ENCODE peak calls at places on chromosomes 4 and X, in eight cellular contexts. One of them, this sample, is unnamed.

GRCh38 chrX:51743179-51743957 is at the start of gene GSPT2:
- DNase-seq in GM23248: peak; percentile 76
- DNase-seq in stimulated activated CD8-positive, alpha-beta memory T cell treated with anti-CD3 and anti-CD28 coated beads, Interleukin-4, amount 100 ng/mL, for 1 hour: no peak
- DNase-seq in cardiac septum: peak; percentile 82
- DNase-seq in kidney glomerular epithelial cell: peak; percentile 5
- DNase-seq in HT1080: peak; percentile 60
- DNase-seq in tibial nerve: peak; percentile 30
- DNase-seq in heart left ventricle: peak; percentile 76
- DNase-seq in this sample: peak; percentile 63

GRCh38 chr4:1236103-1236641 is 12.8 kb downstream of the CTBP1 start:
- DNase-seq in GM23248: no peak
- DNase-seq in stimulated activated CD8-positive, alpha-beta memory T cell treated with anti-CD3 and anti-CD28 coated beads, Interleukin-4, amount 100 ng/mL, for 1 hour: no peak
- DNase-seq in cardiac septum: peak; percentile 72
- DNase-seq in kidney glomerular epithelial cell: no peak
- DNase-seq in HT1080: no peak
- DNase-seq in tibial nerve: no peak
- DNase-seq in heart left ventricle: peak; percentile 49
- DNase-seq in this sample: peak; percentile 15

GRCh38 chr4:154858166-154858565 is 77.1 kb downstream of the RBM46 start:
- DNase-seq in GM23248: no peak
- DNase-seq in stimulated activated CD8-positive, alpha-beta memory T cell treated with anti-CD3 and anti-CD28 coated beads, Interleukin-4, amount 100 ng/mL, for 1 hour: no peak
- DNase-seq in cardiac septum: no peak
- DNase-seq in kidney glomerular epithelial cell: no peak
- DNase-seq in HT1080: no peak
- DNase-seq in tibial nerve: no peak
- DNase-seq in heart left ventricle: no peak
- DNase-seq in this sample: no peak

GRCh38 chrX:15336023-15336413 is 695 bp upstream of the PIGA start:
- DNase-seq in GM23248: peak; percentile 77
- DNase-seq in stimulated activated CD8-positive, alpha-beta memory T cell treated with anti-CD3 and anti-CD28 coated beads, Interleukin-4, amount 100 ng/mL, for 1 hour: no peak
- DNase-seq in cardiac septum: no peak
- DNase-seq in kidney glomerular epithelial cell: peak; percentile 32
- DNase-seq in HT1080: peak; percentile 39
- DNase-seq in tibial nerve: no peak
- DNase-seq in heart left ventricle: no peak
- DNase-seq in this sample: no peak

GRCh38 chr4:75180790-75181776 is 248.2 kb downstream of the PARM1 start:
- DNase-seq in GM23248: peak; percentile 48
- DNase-seq in stimulated activated CD8-positive, alpha-beta memory T cell treated with anti-CD3 and anti-CD28 coated beads, Interleukin-4, amount 100 ng/mL, for 1 hour: no peak
- DNase-seq in cardiac septum: no peak
- DNase-seq in kidney glomerular epithelial cell: no peak
- DNase-seq in HT1080: peak; percentile 24
- DNase-seq in tibial nerve: no peak
- DNase-seq in heart left ventricle: no peak
- DNase-seq in this sample: no peak

GRCh38 chr4:8840006-8840793 is 31.4 kb downstream of the HMX1 start:
- DNase-seq in GM23248: no peak
- DNase-seq in stimulated activated CD8-positive, alpha-beta memory T cell treated with anti-CD3 and anti-CD28 coated beads, Interleukin-4, amount 100 ng/mL, for 1 hour: no peak
- DNase-seq in cardiac septum: peak; percentile 53
- DNase-seq in kidney glomerular epithelial cell: no peak
- DNase-seq in HT1080: no peak
- DNase-seq in tibial nerve: peak; percentile 6
- DNase-seq in heart left ventricle: peak; percentile 44
- DNase-seq in this sample: peak; percentile 2

GRCh38 chr4:172736046-172736445 is 432.6 kb upstream of the GALNT7 start:
- DNase-seq in GM23248: no peak
- DNase-seq in stimulated activated CD8-positive, alpha-beta memory T cell treated with anti-CD3 and anti-CD28 coated beads, Interleukin-4, amount 100 ng/mL, for 1 hour: no peak
- DNase-seq in cardiac septum: no peak
- DNase-seq in kidney glomerular epithelial cell: no peak
- DNase-seq in HT1080: no peak
- DNase-seq in tibial nerve: no peak
- DNase-seq in heart left ventricle: no peak
- DNase-seq in this sample: no peak

GRCh38 chr4:40334591-40335507 is at the start of gene CHRNA9:
- DNase-seq in GM23248: peak; percentile 41
- DNase-seq in stimulated activated CD8-positive, alpha-beta memory T cell treated with anti-CD3 and anti-CD28 coated beads, Interleukin-4, amount 100 ng/mL, for 1 hour: no peak
- DNase-seq in cardiac septum: no peak
- DNase-seq in kidney glomerular epithelial cell: no peak
- DNase-seq in HT1080: no peak
- DNase-seq in tibial nerve: no peak
- DNase-seq in heart left ventricle: no peak
- DNase-seq in this sample: no peak

GRCh38 chr4:25913056-25913850 is 767 bp upstream of the SMIM20 start:
- DNase-seq in GM23248: no peak
- DNase-seq in stimulated activated CD8-positive, alpha-beta memory T cell treated with anti-CD3 and anti-CD28 coated beads, Interleukin-4, amount 100 ng/mL, for 1 hour: peak; percentile 2
- DNase-seq in cardiac septum: peak; percentile 78
- DNase-seq in kidney glomerular epithelial cell: no peak
- DNase-seq in HT1080: peak; percentile 36
- DNase-seq in tibial nerve: no peak
- DNase-seq in heart left ventricle: peak; percentile 72
- DNase-seq in this sample: peak; percentile 37

GRCh38 chr4:77269505-77269904 is 112.5 kb downstream of the CCNG2 start:
- DNase-seq in GM23248: peak; percentile 3
- DNase-seq in stimulated activated CD8-positive, alpha-beta memory T cell treated with anti-CD3 and anti-CD28 coated beads, Interleukin-4, amount 100 ng/mL, for 1 hour: no peak
- DNase-seq in cardiac septum: no peak
- DNase-seq in kidney glomerular epithelial cell: no peak
- DNase-seq in HT1080: no peak
- DNase-seq in tibial nerve: no peak
- DNase-seq in heart left ventricle: no peak
- DNase-seq in this sample: no peak

GRCh38 chr4:95129708-95130343 is 372.1 kb downstream of the BMPR1B start:
- DNase-seq in GM23248: peak; percentile 99
- DNase-seq in stimulated activated CD8-positive, alpha-beta memory T cell treated with anti-CD3 and anti-CD28 coated beads, Interleukin-4, amount 100 ng/mL, for 1 hour: no peak
- DNase-seq in cardiac septum: no peak
- DNase-seq in kidney glomerular epithelial cell: peak; percentile 100
- DNase-seq in HT1080: peak; percentile 96
- DNase-seq in tibial nerve: peak; percentile 16
- DNase-seq in heart left ventricle: no peak
- DNase-seq in this sample: peak; percentile 49

GRCh38 chrX:152912121-152912520 is 14.3 kb downstream of the ZNF185 start:
- DNase-seq in GM23248: no peak
- DNase-seq in stimulated activated CD8-positive, alpha-beta memory T cell treated with anti-CD3 and anti-CD28 coated beads, Interleukin-4, amount 100 ng/mL, for 1 hour: no peak
- DNase-seq in cardiac septum: no peak
- DNase-seq in kidney glomerular epithelial cell: no peak
- DNase-seq in HT1080: no peak
- DNase-seq in tibial nerve: no peak
- DNase-seq in heart left ventricle: no peak
- DNase-seq in this sample: no peak

GRCh38 chrX:46380148-46380752 is 165.0 kb downstream of the ZNF674 start:
- DNase-seq in GM23248: no peak
- DNase-seq in stimulated activated CD8-positive, alpha-beta memory T cell treated with anti-CD3 and anti-CD28 coated beads, Interleukin-4, amount 100 ng/mL, for 1 hour: no peak
- DNase-seq in cardiac septum: no peak
- DNase-seq in kidney glomerular epithelial cell: no peak
- DNase-seq in HT1080: no peak
- DNase-seq in tibial nerve: no peak
- DNase-seq in heart left ventricle: no peak
- DNase-seq in this sample: no peak

GRCh38 chr4:53520114-53520513 is 71.2 kb downstream of the LNX1 start:
- DNase-seq in GM23248: no peak
- DNase-seq in stimulated activated CD8-positive, alpha-beta memory T cell treated with anti-CD3 and anti-CD28 coated beads, Interleukin-4, amount 100 ng/mL, for 1 hour: no peak
- DNase-seq in cardiac septum: no peak
- DNase-seq in kidney glomerular epithelial cell: no peak
- DNase-seq in HT1080: no peak
- DNase-seq in tibial nerve: no peak
- DNase-seq in heart left ventricle: no peak
- DNase-seq in this sample: no peak

GRCh38 chr4:86453044-86453501 is 93.2 kb upstream of the MAPK10 start:
- DNase-seq in GM23248: no peak
- DNase-seq in stimulated activated CD8-positive, alpha-beta memory T cell treated with anti-CD3 and anti-CD28 coated beads, Interleukin-4, amount 100 ng/mL, for 1 hour: no peak
- DNase-seq in cardiac septum: no peak
- DNase-seq in kidney glomerular epithelial cell: no peak
- DNase-seq in HT1080: no peak
- DNase-seq in tibial nerve: no peak
- DNase-seq in heart left ventricle: no peak
- DNase-seq in this sample: peak; percentile 59

GRCh38 chrX:22135171-22135711 is 103.1 kb downstream of the PHEX start:
- DNase-seq in GM23248: peak; percentile 46
- DNase-seq in stimulated activated CD8-positive, alpha-beta memory T cell treated with anti-CD3 and anti-CD28 coated beads, Interleukin-4, amount 100 ng/mL, for 1 hour: no peak
- DNase-seq in cardiac septum: no peak
- DNase-seq in kidney glomerular epithelial cell: peak; percentile 35
- DNase-seq in HT1080: peak; percentile 65
- DNase-seq in tibial nerve: no peak
- DNase-seq in heart left ventricle: no peak
- DNase-seq in this sample: no peak

GRCh38 chr4:186067757-186068385 is 1.1 kb upstream of the TLR3 start:
- DNase-seq in GM23248: peak; percentile 64
- DNase-seq in stimulated activated CD8-positive, alpha-beta memory T cell treated with anti-CD3 and anti-CD28 coated beads, Interleukin-4, amount 100 ng/mL, for 1 hour: no peak
- DNase-seq in cardiac septum: no peak
- DNase-seq in kidney glomerular epithelial cell: peak; percentile 54
- DNase-seq in HT1080: peak; percentile 74
- DNase-seq in tibial nerve: peak; percentile 23
- DNase-seq in heart left ventricle: no peak
- DNase-seq in this sample: peak; percentile 63

GRCh38 chr4:120466429-120466828 is 399.8 kb upstream of the MAD2L1 start:
- DNase-seq in GM23248: no peak
- DNase-seq in stimulated activated CD8-positive, alpha-beta memory T cell treated with anti-CD3 and anti-CD28 coated beads, Interleukin-4, amount 100 ng/mL, for 1 hour: no peak
- DNase-seq in cardiac septum: no peak
- DNase-seq in kidney glomerular epithelial cell: no peak
- DNase-seq in HT1080: no peak
- DNase-seq in tibial nerve: no peak
- DNase-seq in heart left ventricle: no peak
- DNase-seq in this sample: no peak

GRCh38 chr4:127849505-127850234 is 31.0 kb upstream of the PLK4 start:
- DNase-seq in GM23248: peak; percentile 23
- DNase-seq in stimulated activated CD8-positive, alpha-beta memory T cell treated with anti-CD3 and anti-CD28 coated beads, Interleukin-4, amount 100 ng/mL, for 1 hour: no peak
- DNase-seq in cardiac septum: no peak
- DNase-seq in kidney glomerular epithelial cell: no peak
- DNase-seq in HT1080: peak; percentile 32
- DNase-seq in tibial nerve: no peak
- DNase-seq in heart left ventricle: no peak
- DNase-seq in this sample: no peak

GRCh38 chr4:15043226-15043625 is 40.9 kb downstream of the CPEB2 start:
- DNase-seq in GM23248: no peak
- DNase-seq in stimulated activated CD8-positive, alpha-beta memory T cell treated with anti-CD3 and anti-CD28 coated beads, Interleukin-4, amount 100 ng/mL, for 1 hour: no peak
- DNase-seq in cardiac septum: no peak
- DNase-seq in kidney glomerular epithelial cell: no peak
- DNase-seq in HT1080: no peak
- DNase-seq in tibial nerve: no peak
- DNase-seq in heart left ventricle: no peak
- DNase-seq in this sample: no peak

GRCh38 chrX:153723351-153724251 is 586 bp downstream of the BCAP31 start:
- DNase-seq in GM23248: peak; percentile 66
- DNase-seq in stimulated activated CD8-positive, alpha-beta memory T cell treated with anti-CD3 and anti-CD28 coated beads, Interleukin-4, amount 100 ng/mL, for 1 hour: peak; percentile 24
- DNase-seq in cardiac septum: no peak
- DNase-seq in kidney glomerular epithelial cell: no peak
- DNase-seq in HT1080: peak; percentile 50
- DNase-seq in tibial nerve: no peak
- DNase-seq in heart left ventricle: peak; percentile 66
- DNase-seq in this sample: peak; percentile 46

GRCh38 chrX:105975382-105975781 is 63.1 kb downstream of the SERPINA7 start:
- DNase-seq in GM23248: no peak
- DNase-seq in stimulated activated CD8-positive, alpha-beta memory T cell treated with anti-CD3 and anti-CD28 coated beads, Interleukin-4, amount 100 ng/mL, for 1 hour: no peak
- DNase-seq in cardiac septum: no peak
- DNase-seq in kidney glomerular epithelial cell: peak; percentile 0
- DNase-seq in HT1080: no peak
- DNase-seq in tibial nerve: no peak
- DNase-seq in heart left ventricle: no peak
- DNase-seq in this sample: no peak

GRCh38 chr4:80307774-80308465 is 27.6 kb upstream of the CFAP299 start:
- DNase-seq in GM23248: peak; percentile 86
- DNase-seq in stimulated activated CD8-positive, alpha-beta memory T cell treated with anti-CD3 and anti-CD28 coated beads, Interleukin-4, amount 100 ng/mL, for 1 hour: no peak
- DNase-seq in cardiac septum: no peak
- DNase-seq in kidney glomerular epithelial cell: peak; percentile 71
- DNase-seq in HT1080: peak; percentile 82
- DNase-seq in tibial nerve: no peak
- DNase-seq in heart left ventricle: peak; percentile 38
- DNase-seq in this sample: no peak

GRCh38 chrX:103864886-103865534 is 33.0 kb upstream of the RAB9B start:
- DNase-seq in GM23248: peak; percentile 13
- DNase-seq in stimulated activated CD8-positive, alpha-beta memory T cell treated with anti-CD3 and anti-CD28 coated beads, Interleukin-4, amount 100 ng/mL, for 1 hour: no peak
- DNase-seq in cardiac septum: no peak
- DNase-seq in kidney glomerular epithelial cell: no peak
- DNase-seq in HT1080: no peak
- DNase-seq in tibial nerve: no peak
- DNase-seq in heart left ventricle: no peak
- DNase-seq in this sample: no peak

GRCh38 chr4:122309988-122310626 is 68.7 kb upstream of the ADAD1 start:
- DNase-seq in GM23248: peak; percentile 46
- DNase-seq in stimulated activated CD8-positive, alpha-beta memory T cell treated with anti-CD3 and anti-CD28 coated beads, Interleukin-4, amount 100 ng/mL, for 1 hour: no peak
- DNase-seq in cardiac septum: no peak
- DNase-seq in kidney glomerular epithelial cell: no peak
- DNase-seq in HT1080: no peak
- DNase-seq in tibial nerve: no peak
- DNase-seq in heart left ventricle: no peak
- DNase-seq in this sample: no peak

GRCh38 chr4:166506051-166506450 is 633.0 kb downstream of the TLL1 start:
- DNase-seq in GM23248: no peak
- DNase-seq in stimulated activated CD8-positive, alpha-beta memory T cell treated with anti-CD3 and anti-CD28 coated beads, Interleukin-4, amount 100 ng/mL, for 1 hour: no peak
- DNase-seq in cardiac septum: no peak
- DNase-seq in kidney glomerular epithelial cell: no peak
- DNase-seq in HT1080: no peak
- DNase-seq in tibial nerve: no peak
- DNase-seq in heart left ventricle: no peak
- DNase-seq in this sample: no peak

GRCh38 chr4:3724319-3725231 is 41.6 kb upstream of the ADRA2C start:
- DNase-seq in GM23248: peak; percentile 27
- DNase-seq in stimulated activated CD8-positive, alpha-beta memory T cell treated with anti-CD3 and anti-CD28 coated beads, Interleukin-4, amount 100 ng/mL, for 1 hour: no peak
- DNase-seq in cardiac septum: no peak
- DNase-seq in kidney glomerular epithelial cell: no peak
- DNase-seq in HT1080: no peak
- DNase-seq in tibial nerve: no peak
- DNase-seq in heart left ventricle: no peak
- DNase-seq in this sample: no peak

GRCh38 chr4:75686346-75686745 is 13.1 kb upstream of the G3BP2 start:
- DNase-seq in GM23248: peak; percentile 9
- DNase-seq in stimulated activated CD8-positive, alpha-beta memory T cell treated with anti-CD3 and anti-CD28 coated beads, Interleukin-4, amount 100 ng/mL, for 1 hour: no peak
- DNase-seq in cardiac septum: no peak
- DNase-seq in kidney glomerular epithelial cell: no peak
- DNase-seq in HT1080: no peak
- DNase-seq in tibial nerve: no peak
- DNase-seq in heart left ventricle: no peak
- DNase-seq in this sample: no peak

GRCh38 chrX:43121637-43122036 is 343.7 kb upstream of the PPP1R2C start:
- DNase-seq in GM23248: no peak
- DNase-seq in stimulated activated CD8-positive, alpha-beta memory T cell treated with anti-CD3 and anti-CD28 coated beads, Interleukin-4, amount 100 ng/mL, for 1 hour: no peak
- DNase-seq in cardiac septum: no peak
- DNase-seq in kidney glomerular epithelial cell: peak; percentile 0
- DNase-seq in HT1080: no peak
- DNase-seq in tibial nerve: no peak
- DNase-seq in heart left ventricle: no peak
- DNase-seq in this sample: no peak

GRCh38 chr4:88893961-88894360 is 163.0 kb downstream of the FAM13A start:
- DNase-seq in GM23248: peak; percentile 3
- DNase-seq in stimulated activated CD8-positive, alpha-beta memory T cell treated with anti-CD3 and anti-CD28 coated beads, Interleukin-4, amount 100 ng/mL, for 1 hour: no peak
- DNase-seq in cardiac septum: no peak
- DNase-seq in kidney glomerular epithelial cell: no peak
- DNase-seq in HT1080: no peak
- DNase-seq in tibial nerve: no peak
- DNase-seq in heart left ventricle: no peak
- DNase-seq in this sample: no peak

GRCh38 chrX:151155234-151155633 is 21.1 kb upstream of the GPR50 start:
- DNase-seq in GM23248: no peak
- DNase-seq in stimulated activated CD8-positive, alpha-beta memory T cell treated with anti-CD3 and anti-CD28 coated beads, Interleukin-4, amount 100 ng/mL, for 1 hour: no peak
- DNase-seq in cardiac septum: no peak
- DNase-seq in kidney glomerular epithelial cell: no peak
- DNase-seq in HT1080: no peak
- DNase-seq in tibial nerve: no peak
- DNase-seq in heart left ventricle: no peak
- DNase-seq in this sample: no peak

GRCh38 chr4:28686618-28687017 is 1826.0 kb downstream of the STIM2 start:
- DNase-seq in GM23248: peak; percentile 45
- DNase-seq in stimulated activated CD8-positive, alpha-beta memory T cell treated with anti-CD3 and anti-CD28 coated beads, Interleukin-4, amount 100 ng/mL, for 1 hour: no peak
- DNase-seq in cardiac septum: no peak
- DNase-seq in kidney glomerular epithelial cell: peak; percentile 2
- DNase-seq in HT1080: peak; percentile 46
- DNase-seq in tibial nerve: no peak
- DNase-seq in heart left ventricle: no peak
- DNase-seq in this sample: no peak

GRCh38 chrX:19702856-19703255 is 184.5 kb downstream of the SH3KBP1 start:
- DNase-seq in GM23248: no peak
- DNase-seq in stimulated activated CD8-positive, alpha-beta memory T cell treated with anti-CD3 and anti-CD28 coated beads, Interleukin-4, amount 100 ng/mL, for 1 hour: no peak
- DNase-seq in cardiac septum: no peak
- DNase-seq in kidney glomerular epithelial cell: no peak
- DNase-seq in HT1080: no peak
- DNase-seq in tibial nerve: no peak
- DNase-seq in heart left ventricle: no peak
- DNase-seq in this sample: no peak

GRCh38 chrX:78665286-78665685 is 6.2 kb upstream of the RTL3 start:
- DNase-seq in GM23248: peak; percentile 7
- DNase-seq in stimulated activated CD8-positive, alpha-beta memory T cell treated with anti-CD3 and anti-CD28 coated beads, Interleukin-4, amount 100 ng/mL, for 1 hour: no peak
- DNase-seq in cardiac septum: no peak
- DNase-seq in kidney glomerular epithelial cell: no peak
- DNase-seq in HT1080: no peak
- DNase-seq in tibial nerve: no peak
- DNase-seq in heart left ventricle: no peak
- DNase-seq in this sample: no peak

This sample was measured in uterus.